ENCODE peak calls at places on chromosome 5, in six cellular contexts. S is ovary; L is anterior cingulate cortex; O is GM12892; X is tibial nerve; P is CD8-positive, alpha-beta memory T cell. K is an unnamed sample.

GRCh38 chr5:150515446-150515845 is 7.5 kb downstream of the NDST1 start:
- DNase-seq in S (peak), L (no peak), O (no peak), X (no peak), P (no peak), K (no peak)

GRCh38 chr5:152864993-152865392 is 459.9 kb upstream of the NMUR2 start:
- DNase-seq in S (no peak), L (no peak), O (no peak), X (no peak), P (no peak), K (no peak)

GRCh38 chr5:137096149-137097103 is 402.7 kb downstream of the SPOCK1 start:
- DNase-seq in S (no peak), L (no peak), O (no peak), X (no peak), P (no peak), K (no peak)

GRCh38 chr5:138705007-138705406 is 48.2 kb upstream of the CTNNA1 start:
- DNase-seq in S (no peak), L (no peak), O (no peak), X (no peak), P (no peak), K (no peak)

GRCh38 chr5:81762401-81762800 is 11.5 kb upstream of the SSBP2 start:
- DNase-seq in S (no peak), L (no peak), O (no peak), X (no peak), P (no peak), K (no peak)

GRCh38 chr5:91114658-91115057 is 268.5 kb downstream of the ARRDC3 start:
- DNase-seq in S (no peak), L (no peak), O (no peak), X (no peak), P (no peak), K (no peak)

GRCh38 chr5:139391570-139392323 is 2.0 kb upstream of the MZB1 start:
- DNase-seq in S (no peak), L (no peak), O (no peak), X (no peak), P (no peak), K (no peak)

GRCh38 chr5:52779213-52779612 is 8.5 kb upstream of the ITGA1 start:
- DNase-seq in S (no peak), L (no peak), O (no peak), X (no peak), P (no peak), K (no peak)

GRCh38 chr5:9831823-9832222 is 201.7 kb upstream of the TAS2R1 start:
- DNase-seq in S (no peak), L (no peak), O (no peak), X (no peak), P (no peak), K (no peak)

GRCh38 chr5:177300236-177300880 is 3.2 kb downstream of the RAB24 start:
- DNase-seq in S (peak), L (no peak), O (peak), X (no peak), P (peak), K (peak)

GRCh38 chr5:32225445-32225844 is 51.3 kb upstream of the GOLPH3 start:
- DNase-seq in S (no peak), L (no peak), O (no peak), X (no peak), P (no peak), K (no peak)

GRCh38 chr5:113232667-113233066 is 202.1 kb downstream of the TSSK1B start:
- DNase-seq in S (peak), L (no peak), O (no peak), X (no peak), P (no peak), K (no peak)

GRCh38 chr5:10677533-10677932 is 83.5 kb downstream of the DAP start:
- DNase-seq in S (no peak), L (no peak), O (no peak), X (no peak), P (no peak), K (no peak)

GRCh38 chr5:167565555-167565954 is 725.9 kb upstream of the WWC1 start:
- DNase-seq in S (no peak), L (no peak), O (no peak), X (no peak), P (no peak), K (no peak)

GRCh38 chr5:160685695-160686094 is 166.3 kb downstream of the ATP10B start:
- DNase-seq in S (no peak), L (no peak), O (no peak), X (no peak), P (no peak), K (no peak)

GRCh38 chr5:35771321-35771720 is 85.4 kb upstream of the IL7R start:
- DNase-seq in S (no peak), L (no peak), O (no peak), X (no peak), P (no peak), K (no peak)